ENCODE peak calls at places on chromosomes 1 and 21, in five cellular contexts. One of them, this sample, is unnamed.

GRCh38 chr1:243968413-243968812 is 82.7 kb upstream of the ZBTB18 start:
- DNase-seq in right lobe of liver: no peak
- DNase-seq in A549: no peak
- DNase-seq in suprapubic skin: no peak
- DNase-seq in Peyer's patch: no peak
- DNase-seq in this sample: no peak

GRCh38 chr1:17272641-17273040 is 23.7 kb downstream of the PADI3 start:
- DNase-seq in A549: no peak
- DNase-seq in Peyer's patch: no peak
- DNase-seq in suprapubic skin: no peak
- DNase-seq in right lobe of liver: no peak
- DNase-seq in this sample: no peak

GRCh38 chr1:226790545-226791181 is 51.6 kb upstream of the ITPKB start:
- DNase-seq in suprapubic skin: no peak
- DNase-seq in A549: no peak
- DNase-seq in Peyer's patch: no peak
- DNase-seq in right lobe of liver: no peak
- DNase-seq in this sample: no peak

GRCh38 chr1:21604208-21604957 is 64.8 kb downstream of the RAP1GAP start:
- DNase-seq in A549: no peak
- DNase-seq in Peyer's patch: no peak
- DNase-seq in right lobe of liver: no peak
- DNase-seq in suprapubic skin: no peak
- DNase-seq in this sample: no peak

GRCh38 chr1:2519029-2519685 is 7.2 kb downstream of the PANK4 start:
- DNase-seq in Peyer's patch: no peak
- DNase-seq in suprapubic skin: no peak
- DNase-seq in right lobe of liver: no peak
- DNase-seq in A549: no peak
- DNase-seq in this sample: no peak

GRCh38 chr1:207366022-207366421 is 44.5 kb downstream of the CD55 start:
- DNase-seq in A549: no peak
- DNase-seq in Peyer's patch: no peak
- DNase-seq in suprapubic skin: no peak
- DNase-seq in right lobe of liver: no peak
- DNase-seq in this sample: no peak

GRCh38 chr1:192439373-192440025 is 122.7 kb downstream of the RGS21 start:
- DNase-seq in A549: peak
- DNase-seq in right lobe of liver: no peak
- DNase-seq in Peyer's patch: no peak
- DNase-seq in suprapubic skin: no peak
- DNase-seq in this sample: no peak

GRCh38 chr1:154467768-154468102 is 34.3 kb upstream of the TDRD10 start:
- DNase-seq in A549: no peak
- DNase-seq in Peyer's patch: no peak
- DNase-seq in suprapubic skin: no peak
- DNase-seq in right lobe of liver: no peak
- DNase-seq in this sample: no peak

GRCh38 chr1:45569962-45570581 is 13.8 kb upstream of the NASP start:
- DNase-seq in suprapubic skin: peak
- DNase-seq in Peyer's patch: peak
- DNase-seq in right lobe of liver: no peak
- DNase-seq in A549: peak
- DNase-seq in this sample: no peak

GRCh38 chr1:110604586-110605148 is 1.5 kb downstream of the KCNA2 start:
- DNase-seq in Peyer's patch: no peak
- DNase-seq in right lobe of liver: no peak
- DNase-seq in A549: no peak
- DNase-seq in suprapubic skin: no peak
- DNase-seq in this sample: no peak

DNA sequence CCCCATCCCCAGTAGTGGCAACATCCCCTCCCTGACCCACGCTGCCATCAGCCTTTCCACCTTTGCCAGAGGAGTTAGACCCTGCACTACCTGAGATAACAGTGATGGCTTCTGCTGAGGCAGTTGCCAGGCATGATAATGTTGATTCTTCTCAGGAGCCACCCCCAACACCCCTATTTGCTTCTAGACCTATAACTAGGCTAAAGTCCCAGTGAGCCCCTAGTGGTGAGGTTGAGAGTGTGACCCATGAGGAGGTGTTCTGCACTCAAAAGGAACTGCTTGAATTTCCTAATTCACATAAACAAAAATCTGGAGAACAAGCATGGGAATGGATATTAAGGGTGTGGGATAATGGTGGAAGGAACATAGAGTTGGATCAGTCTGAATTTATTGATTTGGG is 159.6 kb upstream of the COL11A1 start:
- DNase-seq in right lobe of liver: no peak
- DNase-seq in suprapubic skin: no peak
- DNase-seq in A549: no peak
- DNase-seq in Peyer's patch: no peak
- DNase-seq in this sample: no peak
- TF ChIP-seq CTCF in right lobe of liver: no peak
- TF ChIP-seq CTCF in suprapubic skin: no peak
- TF ChIP-seq CTCF in A549: no peak
- TF ChIP-seq CTCF in Peyer's patch: no peak
- TF ChIP-seq CTCF in this sample: no peak

GRCh38 chr1:39609618-39610331 is 29.7 kb downstream of the HEYL start:
- DNase-seq in A549: peak
- DNase-seq in right lobe of liver: peak
- DNase-seq in suprapubic skin: peak
- DNase-seq in Peyer's patch: peak
- DNase-seq in this sample: peak
- TF ChIP-seq CTCF in A549: peak
- TF ChIP-seq CTCF in right lobe of liver: peak
- TF ChIP-seq CTCF in suprapubic skin: peak
- TF ChIP-seq CTCF in Peyer's patch: no peak
- TF ChIP-seq CTCF in this sample: peak

DNA sequence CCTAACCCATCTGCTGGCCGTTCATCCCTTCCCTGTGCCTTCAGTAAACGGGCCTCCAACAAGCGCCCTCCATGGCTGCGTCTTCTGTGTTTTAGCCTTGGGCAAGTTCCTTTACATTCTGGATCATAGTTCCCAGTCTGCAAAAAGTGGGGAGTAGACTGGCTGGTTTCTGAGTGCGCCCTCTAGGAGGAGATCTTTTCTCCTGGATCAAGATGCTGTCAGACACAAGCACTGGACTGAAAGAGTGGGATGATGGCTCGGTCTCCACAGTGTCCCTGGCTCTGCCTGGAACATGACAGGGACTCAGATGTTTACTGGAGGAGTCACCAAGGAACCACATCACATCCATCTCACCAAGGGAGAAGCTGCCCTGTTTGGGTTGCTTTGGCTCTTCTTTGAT is 88.8 kb downstream of the PRDM2 start:
- DNase-seq in Peyer's patch: no peak
- DNase-seq in A549: no peak
- DNase-seq in suprapubic skin: no peak
- DNase-seq in right lobe of liver: no peak
- DNase-seq in this sample: no peak
- TF ChIP-seq CTCF in Peyer's patch: no peak
- TF ChIP-seq CTCF in A549: no peak
- TF ChIP-seq CTCF in suprapubic skin: no peak
- TF ChIP-seq CTCF in right lobe of liver: no peak
- TF ChIP-seq CTCF in this sample: no peak

GRCh38 chr21:45405271-45405818 is 380 bp downstream of the COL18A1 start:
- DNase-seq in Peyer's patch: no peak
- DNase-seq in A549: peak
- DNase-seq in suprapubic skin: no peak
- DNase-seq in right lobe of liver: peak
- DNase-seq in this sample: no peak
- TF ChIP-seq CTCF in Peyer's patch: no peak
- TF ChIP-seq CTCF in A549: no peak
- TF ChIP-seq CTCF in suprapubic skin: no peak
- TF ChIP-seq CTCF in right lobe of liver: no peak
- TF ChIP-seq CTCF in this sample: no peak

GRCh38 chr21:18725653-18726052 is 322.1 kb upstream of the TMPRSS15 start:
- DNase-seq in suprapubic skin: no peak
- DNase-seq in Peyer's patch: no peak
- DNase-seq in right lobe of liver: no peak
- DNase-seq in A549: no peak
- DNase-seq in this sample: no peak
- TF ChIP-seq CTCF in suprapubic skin: no peak
- TF ChIP-seq CTCF in Peyer's patch: no peak
- TF ChIP-seq CTCF in right lobe of liver: no peak
- TF ChIP-seq CTCF in A549: no peak
- TF ChIP-seq CTCF in this sample: no peak

GRCh38 chr1:39001516-39002389 is 10.7 kb downstream of the AKIRIN1 start:
- DNase-seq in right lobe of liver: no peak
- DNase-seq in suprapubic skin: no peak
- DNase-seq in A549: no peak
- DNase-seq in Peyer's patch: no peak
- DNase-seq in this sample: no peak

GRCh38 chr1:39003787-39004186 is 12.7 kb downstream of the AKIRIN1 start:
- DNase-seq in A549: no peak
- DNase-seq in right lobe of liver: no peak
- DNase-seq in suprapubic skin: no peak
- DNase-seq in Peyer's patch: no peak
- DNase-seq in this sample: no peak

GRCh38 chr1:39006287-39006686 is 15.2 kb downstream of the AKIRIN1 start:
- DNase-seq in right lobe of liver: no peak
- DNase-seq in A549: no peak
- DNase-seq in suprapubic skin: no peak
- DNase-seq in Peyer's patch: no peak
- DNase-seq in this sample: no peak

GRCh38 chr1:39003464-39003752 is 12.3 kb downstream of the AKIRIN1 start:
- DNase-seq in suprapubic skin: no peak
- DNase-seq in A549: no peak
- DNase-seq in right lobe of liver: no peak
- DNase-seq in Peyer's patch: no peak
- DNase-seq in this sample: no peak

DNA sequence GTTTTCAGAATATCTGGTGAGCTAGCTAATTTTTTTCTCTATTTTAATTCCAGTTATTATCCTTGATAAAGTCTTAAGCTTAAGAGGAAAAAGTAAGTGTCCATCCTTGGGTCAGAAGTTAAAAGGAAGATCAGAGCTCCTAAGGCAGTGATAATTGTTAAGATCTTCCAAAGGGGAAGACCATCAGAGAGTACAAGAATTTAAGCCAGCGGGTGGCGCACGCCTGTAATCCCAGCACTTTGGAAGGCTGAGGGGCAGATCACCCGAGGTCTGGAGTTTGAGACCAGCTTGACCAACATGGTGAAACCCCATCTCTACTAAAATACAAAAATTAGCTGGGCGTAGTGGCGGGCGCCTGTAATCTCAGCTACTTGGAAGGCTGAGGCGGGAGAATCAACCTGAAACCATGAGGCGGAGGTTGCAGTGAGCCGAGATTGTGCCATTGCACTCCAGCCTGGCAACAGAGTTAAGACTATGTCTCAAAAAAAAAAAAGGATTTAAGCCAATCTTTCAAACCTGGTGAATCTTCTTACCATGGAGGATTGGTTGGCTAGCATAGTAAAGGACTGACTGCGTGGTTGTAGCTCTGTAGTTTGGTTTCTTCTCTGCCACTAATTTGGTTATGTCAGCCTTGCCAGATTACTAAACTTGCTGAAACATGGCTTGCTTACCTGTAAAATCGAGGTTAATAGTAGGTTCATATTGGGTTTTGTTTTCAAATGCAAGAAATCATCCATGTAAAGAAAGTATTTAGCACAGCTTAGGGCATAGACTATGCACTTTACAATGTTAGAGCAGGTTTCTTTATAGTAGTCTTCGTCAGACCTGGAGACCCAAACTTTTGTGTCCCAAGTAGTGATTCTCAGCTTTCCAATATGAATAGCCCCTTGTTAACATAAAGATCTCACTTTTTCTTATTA is 15.9 kb downstream of the AKIRIN1 start:
- DNase-seq in A549: no peak
- DNase-seq in Peyer's patch: no peak
- DNase-seq in right lobe of liver: no peak
- DNase-seq in suprapubic skin: no peak
- DNase-seq in this sample: no peak
- TF ChIP-seq CTCF in A549: no peak
- TF ChIP-seq CTCF in Peyer's patch: no peak
- TF ChIP-seq CTCF in right lobe of liver: no peak
- TF ChIP-seq CTCF in suprapubic skin: no peak
- TF ChIP-seq CTCF in this sample: no peak

GRCh38 chr1:11736746-11737639 is 1.1 kb downstream of the AGTRAP start:
- DNase-seq in Peyer's patch: peak
- DNase-seq in A549: peak
- DNase-seq in suprapubic skin: no peak
- DNase-seq in right lobe of liver: no peak
- DNase-seq in this sample: peak

GRCh38 chr1:11740258-11741192 is 4.6 kb downstream of the AGTRAP start:
- DNase-seq in right lobe of liver: no peak
- DNase-seq in A549: no peak
- DNase-seq in Peyer's patch: no peak
- DNase-seq in suprapubic skin: no peak
- DNase-seq in this sample: no peak

GRCh38 chr1:11735854-11736745 is at the start of gene AGTRAP:
- DNase-seq in suprapubic skin: peak
- DNase-seq in A549: peak
- DNase-seq in Peyer's patch: peak
- DNase-seq in right lobe of liver: peak
- DNase-seq in this sample: peak

GRCh38 chr1:11738096-11738495 is 2.2 kb downstream of the AGTRAP start:
- DNase-seq in Peyer's patch: no peak
- DNase-seq in A549: no peak
- DNase-seq in suprapubic skin: no peak
- DNase-seq in right lobe of liver: no peak
- DNase-seq in this sample: no peak

GRCh38 chr1:11738783-11739182 is 2.8 kb downstream of the AGTRAP start:
- DNase-seq in right lobe of liver: no peak
- DNase-seq in Peyer's patch: no peak
- DNase-seq in suprapubic skin: no peak
- DNase-seq in A549: no peak
- DNase-seq in this sample: no peak
- TF ChIP-seq CTCF in right lobe of liver: no peak
- TF ChIP-seq CTCF in Peyer's patch: no peak
- TF ChIP-seq CTCF in suprapubic skin: no peak
- TF ChIP-seq CTCF in A549: no peak
- TF ChIP-seq CTCF in this sample: no peak

This sample was measured in upper lobe of right lung.